ENCODE peak calls at places on chromosome 18, in ten cellular contexts. F is K562, D is prostate gland, Z is stomach, T is IMR-90, Q is A549, Y is heart left ventricle, L is HepG2, N is sigmoid colon, I is breast epithelium. R is an unnamed sample.
A peak's percentile ranks its signal among the peaks of the same experiment; 100 is the strongest.

GRCh38 chr18:49431563-49431962 is 28.9 kb downstream of the DYM start:
- DNase-seq in F (no peak), D (no peak), I (no peak), Q (no peak), Z (no peak), N (no peak), Y (no peak), T (peak; percentile 40), L (no peak), R (no peak)

GRCh38 chr18:13262839-13263691 is 44.5 kb downstream of the LDLRAD4 start:
- DNase-seq in I (no peak), Y (no peak), N (no peak), F (no peak), Z (no peak), T (no peak), Q (no peak), D (no peak), L (no peak), R (no peak)

GRCh38 chr18:57846258-57846657 is 43.1 kb upstream of the ATP8B1 start:
- DNase-seq in F (peak; percentile 83), Q (peak; percentile 62), D (no peak), Y (no peak), T (peak; percentile 88), N (no peak), L (no peak), Z (peak; percentile 40), I (no peak), R (peak; percentile 69)

GRCh38 chr18:24878289-24878688 is 417.9 kb downstream of the HRH4 start:
- DNase-seq in T (peak; percentile 64), L (peak; percentile 7), Y (peak; percentile 19), F (peak; percentile 28), D (peak; percentile 14), N (no peak), I (no peak), Z (no peak), Q (peak; percentile 17), R (no peak)

GRCh38 chr18:31325051-31325450 is 7.1 kb downstream of the DSG1 start:
- DNase-seq in L (no peak), Z (no peak), Q (peak; percentile 30), T (peak; percentile 71), I (no peak), Y (no peak), D (no peak), F (no peak), N (no peak), R (no peak)

GRCh38 chr18:34720220-34720619 is 10.1 kb downstream of the DTNA start:
- DNase-seq in I (no peak), N (no peak), Z (no peak), D (no peak), F (no peak), L (no peak), Y (no peak), T (no peak), Q (no peak), R (no peak)

GRCh38 chr18:57004366-57005121 is 142.3 kb upstream of the BOD1L2 start:
- DNase-seq in L (peak; percentile 27), Z (no peak), N (no peak), Y (no peak), T (peak; percentile 76), I (no peak), F (no peak), D (no peak), Q (peak; percentile 20), R (no peak)

GRCh38 chr18:67932261-67932660 is 415.7 kb upstream of the DSEL start:
- DNase-seq in Z (no peak), N (no peak), Q (no peak), I (no peak), Y (no peak), L (no peak), D (no peak), T (no peak), F (no peak), R (no peak)

GRCh38 chr18:53944721-53945120 is 279.7 kb downstream of the MBD2 start:
- DNase-seq in Z (no peak), T (no peak), Q (peak; percentile 21), D (no peak), F (peak; percentile 1), Y (no peak), I (no peak), N (no peak), L (no peak), R (no peak)

GRCh38 chr18:3261035-3261392 is 919 bp upstream of the MYL12B start:
- DNase-seq in I (no peak), Q (no peak), L (no peak), Y (no peak), N (no peak), F (no peak), T (no peak), Z (no peak), D (no peak), R (no peak)

GRCh38 chr18:3262234-3263171 is 570 bp downstream of the MYL12B start:
- DNase-seq in D (no peak), Y (no peak), Q (peak; percentile 42), L (no peak), T (no peak), N (no peak), Z (no peak), F (peak; percentile 60), I (no peak), R (no peak)

GRCh38 chr18:3264362-3264761 is 2.4 kb downstream of the MYL12B start:
- DNase-seq in D (no peak), Z (no peak), Q (peak; percentile 30), N (no peak), F (peak; percentile 64), L (peak; percentile 71), I (no peak), T (peak; percentile 42), Y (no peak), R (no peak)

GRCh38 chr18:3257627-3258120 is 4.3 kb upstream of the MYL12B start:
- DNase-seq in N (no peak), Y (no peak), L (no peak), F (no peak), Z (no peak), D (no peak), T (no peak), I (no peak), Q (no peak), R (no peak)

DNA sequence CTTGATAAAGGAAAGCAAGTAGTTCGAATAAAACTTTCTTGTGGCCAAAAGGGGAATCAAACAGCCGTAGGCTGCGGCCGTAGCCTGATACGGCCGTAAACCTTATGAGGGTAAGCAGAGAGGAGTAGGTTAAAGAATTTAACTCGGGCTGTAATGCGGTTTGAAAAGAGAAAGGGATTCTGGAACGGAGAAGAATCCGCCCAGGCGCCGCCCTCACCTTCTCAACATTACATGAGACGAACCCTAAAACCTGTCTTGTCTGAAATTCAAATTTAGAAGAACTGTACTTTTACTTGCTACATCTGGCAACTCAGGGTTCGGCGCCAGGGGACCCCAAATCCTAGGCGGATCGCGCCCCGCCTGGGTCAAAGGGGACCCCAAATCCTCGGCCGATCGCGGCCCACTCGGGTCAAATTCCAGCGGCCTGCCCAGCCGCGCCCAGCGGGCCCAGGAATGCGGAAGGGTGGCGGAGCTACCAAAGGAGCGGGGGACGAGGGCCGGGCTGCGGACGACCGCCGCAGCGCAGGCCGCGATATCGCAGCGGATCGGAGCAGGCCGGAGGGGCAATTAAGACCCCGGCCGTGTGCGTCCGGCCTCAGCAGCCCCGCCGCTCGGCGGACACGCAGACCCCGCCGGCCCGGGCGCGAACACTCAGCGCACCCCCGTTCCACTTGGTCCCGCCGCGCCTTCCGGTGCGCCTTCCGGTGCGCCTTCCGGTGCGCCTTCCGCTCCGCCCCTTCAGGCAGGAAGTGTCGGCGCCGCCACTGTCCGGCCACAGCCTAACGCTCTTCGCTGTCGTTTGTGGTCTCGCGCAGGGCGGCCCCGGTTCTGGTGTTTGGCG is at the start of gene MYL12B:
- DNase-seq in T (peak; percentile 68), D (peak; percentile 70), N (peak; percentile 86), L (peak; percentile 72), F (peak; percentile 92), Z (peak; percentile 84), Y (peak; percentile 86), I (peak; percentile 78), Q (peak; percentile 82), R (peak; percentile 77)
- TF ChIP-seq POLR2A in T (peak; percentile 86), D (peak; percentile 56), N (peak; percentile 83), L (peak; percentile 70), F (peak; percentile 85), Z (peak; percentile 64), Y (peak; percentile 46), I (peak; percentile 90), Q (peak; percentile 59), R (peak; percentile 76)

GRCh38 chr18:76431437-76432273 is 63.4 kb downstream of the ZNF516 start:
- DNase-seq in L (no peak), I (no peak), T (no peak), D (no peak), Y (no peak), Q (no peak), N (peak; percentile 48), F (peak; percentile 5), Z (no peak), R (no peak)
- H3K27ac ChIP-seq in L (no peak overlapping the region), I (no peak overlapping the region), T (no peak overlapping the region), D (no peak overlapping the region), Y (no peak overlapping the region), Q (no peak overlapping the region), N (no peak overlapping the region), F (no peak overlapping the region), Z (no peak overlapping the region), R (no peak overlapping the region)

DNA sequence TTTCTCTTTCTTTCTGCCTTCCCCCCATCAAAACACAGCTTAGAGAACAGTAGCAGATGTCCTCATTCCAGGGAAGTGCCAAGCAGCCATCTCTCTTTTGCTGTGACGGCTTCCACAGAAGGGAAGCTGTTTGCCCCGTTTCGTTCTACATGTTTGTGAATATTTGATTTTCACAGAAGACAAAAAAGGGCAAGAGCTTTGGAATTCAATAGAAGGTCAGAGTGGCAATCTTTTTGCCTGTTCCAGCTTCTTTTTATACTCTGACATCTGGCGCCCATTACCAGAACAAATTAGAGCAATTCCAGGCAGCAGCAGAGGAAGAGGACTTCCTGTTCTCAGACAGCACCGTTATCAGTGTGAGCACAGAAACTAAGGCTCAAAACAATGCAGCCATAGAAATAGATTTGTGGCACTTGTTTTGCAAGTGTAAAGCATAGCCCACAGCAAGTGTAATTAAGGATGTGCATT is 79.0 kb upstream of the CDH19 start:
- DNase-seq in N (no peak), Z (no peak), T (no peak), D (no peak), Y (no peak), Q (no peak), L (no peak), F (no peak), I (no peak), R (peak; percentile 10)
- H3K4me3 ChIP-seq in N (peak overlapping the region; percentile 18), Z (no peak overlapping the region), T (no peak overlapping the region), D (no peak overlapping the region), Y (no peak overlapping the region), Q (no peak overlapping the region), L (no peak overlapping the region), F (no peak overlapping the region), I (peak overlapping the region; percentile 11), R (no peak overlapping the region)

DNA sequence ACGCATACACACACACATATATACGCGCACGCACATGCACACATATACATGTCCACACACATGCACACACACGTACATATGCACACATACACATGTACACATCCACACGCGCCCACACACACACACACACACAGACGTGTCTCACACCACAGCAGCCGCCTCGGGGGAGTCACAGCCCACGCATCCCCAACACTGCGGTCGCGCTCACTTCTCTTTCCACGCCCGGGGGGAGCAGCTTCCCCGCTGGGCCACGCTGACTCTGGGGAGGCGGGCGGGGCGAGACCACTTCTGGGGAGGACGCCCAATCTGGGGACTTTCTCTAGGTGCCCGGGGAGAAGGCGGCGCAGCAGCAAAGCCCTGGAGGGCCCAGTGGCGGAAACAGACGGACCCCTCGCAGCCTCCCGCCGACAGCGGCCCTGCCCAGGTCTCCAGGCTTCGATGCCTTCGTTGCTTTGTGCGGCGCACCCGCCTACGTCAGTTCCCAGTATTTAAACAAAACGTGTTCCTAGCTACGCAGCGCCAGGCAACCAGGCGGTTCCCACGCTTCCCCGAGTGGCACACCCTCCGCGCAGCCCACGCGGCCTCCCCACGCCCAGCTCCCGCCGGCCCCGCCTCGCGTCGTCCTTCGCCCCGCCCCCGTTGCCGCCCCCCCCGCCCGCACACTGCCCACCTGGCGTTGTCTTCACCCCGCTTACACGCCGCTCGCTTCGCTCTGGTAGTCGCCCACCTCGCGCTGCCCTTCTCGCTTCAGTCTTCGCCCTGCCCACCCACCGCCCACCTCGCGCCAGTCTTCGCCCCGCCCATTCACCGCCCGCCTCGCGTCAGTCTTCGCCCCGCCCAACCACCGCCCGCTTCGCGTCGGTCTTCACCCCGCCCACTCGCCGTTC is 810 bp upstream of the RBFA start:
- DNase-seq in Q (peak; percentile 16), D (peak; percentile 16), I (peak; percentile 40), T (peak; percentile 44), Z (no peak), L (no peak), F (no peak), Y (no peak), N (peak; percentile 79), R (peak; percentile 20)
- TF ChIP-seq POLR2A in Q (peak; percentile 20), D (peak; percentile 85), I (no peak), T (peak; percentile 89), Z (no peak), L (peak; percentile 63), F (peak; percentile 52), Y (peak; percentile 33), N (peak; percentile 10), R (peak; percentile 71)